ENCODE peak calls at places on chromosomes 5 and 9, in four cellular contexts. Y, I, J and B are unnamed samples. For H3K27me3, the result is how much of the 10 kb centered on the place peaks cover.

GRCh38 chr5:73201547-73202513 is 28.8 kb downstream of the TMEM174 start:
- DNase-seq in I (peak), J (no peak), Y (peak), B (no peak)

GRCh38 chr5:167447466-167447865 is 844.0 kb upstream of the WWC1 start:
- DNase-seq in Y (no peak), I (no peak), J (no peak), B (no peak)

GRCh38 chr5:169628891-169629290 is 8.2 kb upstream of the DOCK2 start:
- DNase-seq in J (no peak), Y (peak), I (peak), B (no peak)

GRCh38 chr9:87766697-87767096 is 40.8 kb downstream of the CTSL start:
- DNase-seq in I (no peak), J (no peak), Y (no peak), B (no peak)

GRCh38 chr9:134534661-134535080 is 106.9 kb upstream of the COL5A1 start:
- DNase-seq in I (peak), J (no peak), Y (peak), B (no peak)

GRCh38 chr9:2466703-2467102 is 154.9 kb upstream of the VLDLR start:
- DNase-seq in I (no peak), Y (no peak), J (no peak), B (no peak)

GRCh38 chr5:174387448-174387847 is 336.9 kb upstream of the MSX2 start:
- DNase-seq in Y (no peak), J (no peak), I (peak), B (no peak)

GRCh38 chr9:133307271-133307670 is 28.7 kb downstream of the SURF6 start:
- DNase-seq in Y (no peak), I (no peak), J (no peak), B (no peak)

GRCh38 chr9:6632516-6633328 is 12.8 kb downstream of the GLDC start:
- DNase-seq in Y (no peak), I (no peak), J (no peak), B (no peak)

GRCh38 chr5:138874771-138875628 is at the start of gene LRRTM2:
- DNase-seq in J (no peak), I (peak), Y (peak), B (no peak)

GRCh38 chr5:61304611-61305369 is 27.3 kb upstream of the ZSWIM6 start:
- DNase-seq in J (no peak), I (peak), Y (peak), B (no peak)

GRCh38 chr9:12809720-12810119 is 34.9 kb downstream of the LURAP1L start:
- DNase-seq in J (no peak), I (no peak), Y (no peak), B (no peak)

GRCh38 chr5:149795360-149795759 is 65.2 kb downstream of the PPARGC1B start:
- DNase-seq in J (no peak), Y (no peak), I (no peak), B (no peak)

GRCh38 chr5:160271396-160271795 is 41.0 kb downstream of the CCNJL start:
- DNase-seq in Y (no peak), I (no peak), J (no peak), B (no peak)

GRCh38 chr5:127923804-127924570 is 159.6 kb upstream of the SLC12A2 start:
- DNase-seq in Y (no peak), I (no peak), J (no peak), B (no peak)

GRCh38 chr9:130128251-130128650 is 44.0 kb upstream of the NCS1 start:
- DNase-seq in J (no peak), Y (no peak), I (peak), B (no peak)

GRCh38 chr5:147737921-147738320 is 44.6 kb downstream of the JAKMIP2 start:
- DNase-seq in I (no peak), Y (no peak), J (no peak), B (no peak)

GRCh38 chr9:5596173-5596572 is 32.7 kb upstream of the RIC1 start:
- DNase-seq in J (no peak), I (no peak), Y (no peak), B (no peak)

GRCh38 chr9:136089697-136090045 is 5.4 kb downstream of the NACC2 start:
- DNase-seq in Y (peak), J (no peak), I (peak), B (no peak)

GRCh38 chr5:98940586-98940985 is 11.8 kb upstream of the CHD1 start:
- DNase-seq in Y (peak), I (peak), J (no peak), B (no peak)

GRCh38 chr5:68562308-68562707 is 346.8 kb downstream of the PIK3R1 start:
- DNase-seq in I (peak), Y (peak), J (no peak), B (no peak)

GRCh38 chr5:179308563-179309382 is 36.5 kb downstream of the ADAMTS2 start:
- DNase-seq in J (no peak), I (no peak), Y (no peak), B (no peak)

GRCh38 chr5:1011226-1011631 is 2.6 kb downstream of the NKD2 start:
- DNase-seq in I (no peak), Y (no peak), J (no peak), B (no peak)

GRCh38 chr5:83484294-83484693 is 12.8 kb downstream of the VCAN start:
- DNase-seq in I (no peak), J (no peak), Y (no peak), B (no peak)

GRCh38 chr9:133773889-133774655 is 35.9 kb upstream of the SARDH start:
- DNase-seq in Y (peak), J (no peak), I (no peak), B (peak)

GRCh38 chr5:59673438-59674058 is 220.0 kb downstream of the PDE4D start:
- DNase-seq in J (no peak), I (peak), Y (peak), B (no peak)

GRCh38 chr9:34334337-34334824 is 5.0 kb downstream of the NUDT2 start:
- DNase-seq in I (no peak), J (no peak), Y (no peak), B (no peak)

GRCh38 chr9:117343416-117343815 is 71.4 kb downstream of the ASTN2 start:
- DNase-seq in Y (no peak), J (no peak), I (no peak), B (no peak)

GRCh38 chr9:12708562-12709298 is 15.5 kb downstream of the TYRP1 start:
- DNase-seq in Y (peak), I (peak), J (no peak), B (no peak)

GRCh38 chr9:136764301-136764891 is at the start of gene LCN15:
- DNase-seq in Y (no peak), I (no peak), J (no peak), B (no peak)

GRCh38 chr5:62322484-62322883 is 16.5 kb downstream of the KIF2A start:
- DNase-seq in I (no peak), Y (no peak), J (no peak), B (no peak)

GRCh38 chr9:37036237-37037136 is 2.4 kb upstream of the PAX5 start:
- DNase-seq in I (peak), J (no peak), Y (peak), B (no peak)

GRCh38 chr9:90974007-90974406 is 172.4 kb downstream of the SYK start:
- DNase-seq in I (peak), Y (peak), J (no peak), B (no peak)

GRCh38 chr9:13470836-13471235 is 191.3 kb upstream of the MPDZ start:
- DNase-seq in I (no peak), Y (no peak), J (no peak), B (no peak)

GRCh38 chr9:131554865-131555351 is 9.6 kb downstream of the PRRT1B start:
- DNase-seq in J (no peak), Y (no peak), I (no peak), B (no peak)

GRCh38 chr5:124353016-124353415 is 393.4 kb downstream of the ZNF608 start:
- DNase-seq in Y (no peak), I (no peak), J (no peak), B (no peak)

GRCh38 chr5:3023678-3024077 is 272.2 kb upstream of the IRX2 start:
- DNase-seq in J (no peak), I (no peak), Y (no peak), B (no peak)
- H3K27me3 ChIP-seq in J (under half), I (under half), Y (under half), B (under half)

DNA sequence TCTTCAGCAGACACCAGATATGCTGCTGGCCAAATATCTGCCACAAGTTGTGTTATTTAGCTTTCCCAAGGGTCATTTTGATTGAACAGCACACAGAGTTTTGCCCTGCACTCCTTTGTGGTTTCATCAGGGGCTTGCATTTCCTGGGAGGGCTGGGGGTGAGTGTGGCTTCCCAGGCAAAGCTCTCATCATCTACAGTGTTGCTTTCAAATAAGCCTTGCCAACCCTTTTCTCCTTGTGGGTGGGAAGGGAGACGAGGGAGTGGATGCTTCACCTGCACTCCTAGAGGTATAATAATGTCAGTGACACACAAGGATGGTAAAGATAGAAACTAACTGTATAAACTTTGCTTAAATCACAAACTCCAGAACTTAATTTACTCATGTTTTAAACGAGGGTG is 107.0 kb downstream of the MARCHF11 start:
- DNase-seq in I (no peak), J (no peak), Y (no peak), B (no peak)
- H3K27me3 ChIP-seq in I (under half), J (under half), Y (under half), B (under half)

GRCh38 chr5:135059000-135059923 is 25.2 kb upstream of the PITX1 start:
- DNase-seq in I (no peak), Y (no peak), J (no peak), B (no peak)

GRCh38 chr5:135060021-135060420 is 26.0 kb upstream of the PITX1 start:
- DNase-seq in J (no peak), Y (no peak), I (no peak), B (no peak)

GRCh38 chr5:135057233-135057632 is 23.2 kb upstream of the PITX1 start:
- DNase-seq in Y (no peak), I (no peak), J (no peak), B (no peak)

GRCh38 chr5:135056316-135057030 is 22.4 kb upstream of the PITX1 start:
- DNase-seq in Y (no peak), J (no peak), I (no peak), B (no peak)

GRCh38 chr5:135058326-135058725 is 24.3 kb upstream of the PITX1 start:
- DNase-seq in Y (no peak), I (no peak), J (no peak), B (no peak)
- H3K27me3 ChIP-seq in Y (under half), I (half or more), J (under half), B (under half)

DNA sequence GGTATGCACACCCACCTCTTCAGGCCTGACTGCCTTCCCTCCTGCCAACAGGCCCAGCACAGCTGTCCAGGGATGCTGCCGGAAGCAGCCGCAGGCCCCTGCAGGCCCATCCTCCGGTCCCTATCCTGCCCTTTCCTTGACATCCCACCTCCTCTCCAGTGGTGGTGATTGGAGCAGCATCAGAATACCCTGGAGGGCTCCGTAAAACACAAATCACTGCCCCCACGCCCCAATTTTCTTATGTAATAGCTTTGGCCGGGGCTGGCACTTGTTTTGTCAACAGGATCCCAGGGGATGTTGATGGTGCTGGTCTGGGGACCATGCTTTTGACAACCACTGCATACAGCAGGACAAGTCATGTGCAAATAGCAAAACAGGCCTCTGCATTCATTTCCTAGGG is 274.5 kb downstream of the GADD45G start:
- DNase-seq in I (no peak), J (no peak), Y (no peak), B (no peak)
- H3K27me3 ChIP-seq in I (under half), J (under half), Y (under half), B (under half)

DNA sequence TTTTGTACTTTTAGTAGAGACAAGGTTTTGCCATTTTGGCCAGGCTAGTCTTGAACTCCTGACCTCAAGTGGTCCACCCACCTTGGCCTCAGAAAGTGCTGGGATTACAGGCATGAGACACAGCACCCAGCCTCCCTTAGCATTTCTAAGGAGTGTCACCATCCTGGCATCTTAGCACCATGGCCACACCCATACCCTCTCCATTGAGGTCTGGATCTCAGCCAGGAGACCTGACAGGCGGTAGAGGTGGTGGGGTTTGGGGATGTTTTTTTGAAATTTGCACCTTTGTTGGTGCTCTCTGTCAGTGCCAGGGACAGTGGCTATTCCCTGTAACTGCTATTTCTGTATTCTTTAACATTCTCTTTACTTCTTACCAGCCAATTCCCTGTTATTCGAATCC is 72.5 kb downstream of the TRIM36 start:
- DNase-seq in I (no peak), Y (no peak), J (no peak), B (no peak)
- H3K27me3 ChIP-seq in I (under half), Y (under half), J (under half), B (under half)

DNA sequence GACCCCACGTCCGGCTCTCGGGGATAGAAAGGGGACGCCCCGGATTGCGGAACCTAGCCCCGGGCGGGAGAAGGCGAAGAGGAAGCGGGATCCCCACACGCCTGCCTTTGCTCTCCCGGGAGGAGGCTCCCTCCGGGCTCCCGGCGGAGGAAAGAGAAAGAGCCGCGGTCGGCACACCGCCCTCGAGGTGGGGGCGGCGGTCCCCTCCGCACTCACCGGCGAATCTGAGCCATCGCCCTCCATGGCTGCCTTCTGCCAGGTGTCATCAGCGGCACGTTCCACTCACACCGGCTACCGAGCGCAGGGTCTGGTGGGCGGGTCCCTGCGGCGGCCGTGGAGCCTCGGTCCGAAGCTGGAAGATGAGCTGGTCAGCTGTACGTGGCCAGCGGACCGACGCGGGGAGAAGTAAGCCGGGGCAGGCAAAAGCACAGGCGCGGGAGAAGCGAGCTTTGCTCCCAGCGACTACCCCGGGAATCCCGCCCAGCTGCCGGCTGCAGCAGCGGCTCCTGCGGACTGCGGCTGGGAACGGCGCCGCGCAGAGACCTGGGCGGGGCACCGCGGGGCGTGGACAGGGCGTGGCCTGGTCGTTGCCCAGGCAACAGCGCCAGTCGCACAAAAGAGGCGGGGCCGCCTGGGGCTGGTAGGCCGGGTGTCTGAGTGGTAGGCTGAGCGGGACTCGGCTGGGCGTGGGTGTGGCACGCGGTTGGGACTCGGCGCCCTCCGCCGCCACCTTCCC is at the start of gene TRIM36:
- DNase-seq in J (peak), Y (peak), I (peak), B (peak)
- H3K27me3 ChIP-seq in J (half or more), Y (under half), I (under half), B (under half)

DNA sequence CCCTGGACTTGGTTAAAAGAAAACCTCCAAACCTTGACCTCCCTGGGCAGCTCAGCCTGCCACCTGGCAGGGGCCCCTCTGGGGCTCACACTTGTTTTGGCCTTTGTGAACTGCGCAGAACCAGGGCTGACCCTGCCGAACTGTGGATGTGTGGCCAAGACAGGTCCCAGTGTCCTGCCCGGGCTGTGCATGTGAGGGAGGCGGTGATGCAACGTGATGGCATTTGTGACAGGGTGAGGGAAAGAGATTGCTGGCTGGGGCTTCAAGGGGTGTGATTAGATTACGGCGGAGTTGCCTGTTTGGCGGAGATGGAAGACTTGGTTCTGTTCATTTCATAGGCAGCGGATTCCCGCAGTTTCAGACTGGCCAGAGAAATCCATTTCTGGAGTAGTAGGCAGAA is 30.4 kb upstream of the NKX2-5 start:
- DNase-seq in Y (no peak), I (no peak), J (no peak), B (no peak)
- H3K27me3 ChIP-seq in Y (under half), I (half or more), J (half or more), B (under half)